ENCODE peak calls at places on chromosomes 16 and 17, in four cellular contexts. Q, U, X and K are unnamed samples.

GRCh38 chr16:57735755-57736418 is at the start of gene KATNB1:
- DNase-seq in Q (no peak), X (no peak), U (no peak), K (no peak)

GRCh38 chr17:42670199-42670924 is 6.4 kb downstream of the PLEKHH3 start:
- DNase-seq in U (no peak), Q (no peak), X (no peak), K (no peak)

GRCh38 chr17:41464173-41464572 is 3.0 kb downstream of the KRT32 start:
- DNase-seq in Q (no peak), U (no peak), X (no peak), K (no peak)

GRCh38 chr16:24062270-24062817 is 193.8 kb upstream of the CACNG3 start:
- DNase-seq in Q (no peak), U (no peak), X (no peak), K (no peak)

GRCh38 chr16:49700222-49700927 is 155.5 kb downstream of the ZNF423 start:
- DNase-seq in Q (no peak), X (no peak), U (no peak), K (peak; percentile 19)

GRCh38 chr17:20191066-20191465 is 181.9 kb downstream of the SPECC1 start:
- DNase-seq in Q (no peak), U (no peak), X (no peak), K (no peak)

GRCh38 chr16:61014869-61015268 is 1021.4 kb downstream of the CDH8 start:
- DNase-seq in U (peak; percentile 2), X (no peak), Q (no peak), K (no peak)

GRCh38 chr17:18362509-18363020 is 785 bp downstream of the SHMT1 start:
- DNase-seq in U (peak; percentile 25), Q (no peak), X (peak; percentile 76), K (peak; percentile 19)

GRCh38 chr17:18258356-18259038 is at the start of gene FLII:
- DNase-seq in Q (no peak), U (peak; percentile 55), X (peak; percentile 19), K (peak; percentile 58)

GRCh38 chr16:14070877-14071575 is at the start of gene MRTFB:
- DNase-seq in X (peak; percentile 80), U (peak; percentile 86), Q (peak; percentile 25), K (peak; percentile 88)

GRCh38 chr17:34781071-34781470 is 180.2 kb downstream of the CCT6B start:
- DNase-seq in U (no peak), X (no peak), Q (no peak), K (no peak)

GRCh38 chr17:66632716-66633115 is 202.2 kb upstream of the CACNG5 start:
- DNase-seq in Q (no peak), X (no peak), U (no peak), K (no peak)

GRCh38 chr16:3019594-3020246 is 448 bp upstream of the TNFRSF12A start:
- DNase-seq in U (no peak), X (no peak), Q (no peak), K (no peak)

GRCh38 chr16:81558077-81558443 is 113.5 kb downstream of the CMIP start:
- DNase-seq in X (no peak), Q (no peak), U (no peak), K (no peak)

GRCh38 chr16:15765880-15766279 is 90.9 kb downstream of the MYH11 start:
- DNase-seq in X (peak; percentile 73), U (peak; percentile 68), Q (peak; percentile 74), K (peak; percentile 58)

GRCh38 chr16:2776500-2777139 is 460 bp downstream of the ELOB start:
- DNase-seq in Q (no peak), X (no peak), U (peak; percentile 32), K (no peak)

GRCh38 chr16:53768167-53768566 is 64.2 kb downstream of the FTO start:
- DNase-seq in U (no peak), X (no peak), Q (no peak), K (no peak)

GRCh38 chr16:86120201-86120981 is 221.4 kb downstream of the IRF8 start:
- DNase-seq in X (no peak), Q (no peak), U (no peak), K (no peak)

GRCh38 chr17:79980246-79981043 is 55.2 kb downstream of the TBC1D16 start:
- DNase-seq in X (no peak), U (no peak), Q (no peak), K (no peak)

GRCh38 chr17:45043268-45043681 is 8.2 kb downstream of the DCAKD start:
- DNase-seq in U (no peak), X (no peak), Q (no peak), K (no peak)

GRCh38 chr16:2027024-2028010 is 615 bp downstream of the NHERF2 start:
- DNase-seq in U (no peak), X (peak; percentile 42), Q (no peak), K (no peak)

GRCh38 chr16:12296991-12297390 is 320.5 kb downstream of the SNX29 start:
- DNase-seq in Q (no peak), U (no peak), X (no peak), K (no peak)

GRCh38 chr17:48439875-48440505 is 10.0 kb upstream of the SKAP1 start:
- DNase-seq in Q (no peak), X (no peak), U (peak; percentile 64), K (no peak)

GRCh38 chr16:19700319-19700781 is 17.7 kb downstream of the KNOP1 start:
- DNase-seq in X (peak; percentile 79), Q (no peak), U (no peak), K (no peak)

GRCh38 chr17:8253801-8254200 is 4.7 kb downstream of the PFAS start:
- DNase-seq in X (no peak), U (peak; percentile 39), Q (no peak), K (no peak)

GRCh38 chr17:41785876-41786226 is 660 bp downstream of the JUP start:
- DNase-seq in U (peak; percentile 81), X (no peak), Q (no peak), K (no peak)

GRCh38 chr17:45052052-45052772 is 780 bp upstream of the DCAKD start:
- DNase-seq in X (peak; percentile 18), Q (no peak), U (peak; percentile 55), K (no peak)

GRCh38 chr16:77682586-77682985 is 39.7 kb upstream of the NUDT7 start:
- DNase-seq in Q (no peak), X (no peak), U (no peak), K (no peak)

GRCh38 chr17:17179371-17179827 is 26.7 kb downstream of the PLD6 start:
- DNase-seq in U (no peak), Q (peak; percentile 30), X (no peak), K (no peak)

GRCh38 chr17:6420173-6420641 is 14.7 kb downstream of the AIPL1 start:
- DNase-seq in X (no peak), Q (no peak), U (peak; percentile 6), K (peak; percentile 42)

GRCh38 chr17:7701681-7702080 is 3.3 kb upstream of the EFNB3 start:
- DNase-seq in X (no peak), U (no peak), Q (no peak), K (no peak)

GRCh38 chr16:30655815-30656347 is 2.4 kb upstream of the FBRS start:
- DNase-seq in X (no peak), Q (no peak), U (no peak), K (no peak)

GRCh38 chr16:2149630-2150417 is 1.4 kb downstream of the RAB26 start:
- DNase-seq in U (peak; percentile 58), X (peak; percentile 42), Q (no peak), K (no peak)

GRCh38 chr16:26993988-26994387 is 72.7 kb upstream of the C16orf82 start:
- DNase-seq in Q (no peak), X (no peak), U (no peak), K (no peak)

GRCh38 chr17:31525801-31526549 is 134.5 kb downstream of the RAB11FIP4 start:
- DNase-seq in U (peak; percentile 32), X (peak; percentile 24), Q (no peak), K (peak; percentile 22)

GRCh38 chr16:68452176-68452575 is 3.9 kb upstream of the SMPD3 start:
- DNase-seq in X (no peak), U (no peak), Q (no peak), K (no peak)

GRCh38 chr16:65570261-65570660 is 448.4 kb upstream of the CDH11 start:
- DNase-seq in Q (no peak), U (no peak), X (no peak), K (no peak)

GRCh38 chr17:66190738-66191606 is 961 bp downstream of the CEP112 start:
- DNase-seq in X (peak; percentile 16), U (no peak), Q (no peak), K (peak; percentile 12)

GRCh38 chr16:19415461-19415860 is 2.2 kb upstream of the TMC5 start:
- DNase-seq in Q (no peak), U (no peak), X (no peak), K (no peak)

GRCh38 chr16:88705076-88705684 is 1.0 kb downstream of the RNF166 start:
- DNase-seq in Q (no peak), X (no peak), U (peak; percentile 52), K (no peak)
- TF ChIP-seq TARDBP in Q (no peak), X (no peak), U (no peak), K (no peak)

DNA sequence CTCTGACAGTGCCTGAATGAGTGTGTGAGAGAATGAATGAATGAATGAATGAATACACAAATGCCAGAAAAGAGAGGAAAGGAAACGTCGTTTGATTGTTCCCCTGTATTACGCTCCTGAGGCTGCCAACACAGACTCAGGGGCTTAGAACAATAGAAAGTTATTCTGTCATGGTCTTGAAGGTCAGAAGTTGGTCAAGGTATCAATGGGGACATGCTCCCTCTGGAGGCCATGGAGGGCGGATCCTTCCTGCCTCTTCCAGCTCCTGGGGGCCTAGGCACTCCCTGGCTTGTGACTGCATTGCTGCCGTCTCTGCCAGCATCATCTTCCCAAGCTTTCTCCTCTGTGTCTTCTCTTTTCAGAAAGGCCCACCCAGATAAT is 1.5 kb upstream of the SLC38A8 start:
- DNase-seq in X (peak; percentile 73), U (peak; percentile 64), Q (no peak), K (peak; percentile 45)
- TF ChIP-seq FOXK2 in X (no peak), U (no peak), Q (no peak), K (no peak)

GRCh38 chr16:56370185-56370584 is 55.2 kb downstream of the AMFR start:
- DNase-seq in U (no peak), X (no peak), Q (no peak), K (no peak)
- TF ChIP-seq TARDBP in U (no peak), X (no peak), Q (no peak), K (no peak)

GRCh38 chr17:57454729-57455062 is 198.4 kb downstream of the MSI2 start:
- DNase-seq in X (no peak), U (no peak), Q (no peak), K (no peak)
- TF ChIP-seq FOXK2 in X (no peak), U (no peak), Q (no peak), K (no peak)

GRCh38 chr16:87740909-87741424 is 24.8 kb downstream of the KLHDC4 start:
- DNase-seq in Q (no peak), U (no peak), X (no peak), K (no peak)

GRCh38 chr16:87739801-87740200 is 26.0 kb downstream of the KLHDC4 start:
- DNase-seq in Q (no peak), U (no peak), X (no peak), K (no peak)

GRCh38 chr16:87741700-87742415 is 23.9 kb downstream of the KLHDC4 start:
- DNase-seq in Q (no peak), U (no peak), X (no peak), K (no peak)

GRCh38 chr16:87742781-87743490 is 22.9 kb downstream of the KLHDC4 start:
- DNase-seq in X (no peak), Q (no peak), U (no peak), K (no peak)

GRCh38 chr16:87740441-87740840 is 25.3 kb downstream of the KLHDC4 start:
- DNase-seq in Q (no peak), X (no peak), U (no peak), K (no peak)
- TF ChIP-seq TARDBP in Q (no peak), X (no peak), U (no peak), K (no peak)

GRCh38 chr17:40177275-40177874 is at the start of gene RAPGEFL1:
- DNase-seq in U (peak; percentile 88), Q (peak; percentile 17), X (no peak), K (no peak)
- TF ChIP-seq FOXK2 in U (no peak), Q (no peak), X (no peak), K (no peak)

GRCh38 chr16:720507-720989 is 398 bp upstream of the ANTKMT start:
- DNase-seq in X (no peak), Q (no peak), U (peak; percentile 91), K (no peak)
- TF ChIP-seq TARDBP in X (no peak), Q (no peak), U (no peak), K (no peak)